ENCODE peak calls at places on chromosomes 13 and 19, in six cellular contexts. B, R, Z, C, G and T are unnamed samples.

GRCh38 chr19:37594982-37595382 is 306 bp downstream of the ZNF540 start:
- DNase-seq in Z (no peak), B (peak; percentile 63), R (peak; percentile 65), G (peak; percentile 45), C (peak; percentile 65), T (peak; percentile 45)

GRCh38 chr13:108483981-108484380 is 145.4 kb upstream of the MYO16 start:
- DNase-seq in R (no peak), Z (no peak), C (no peak), B (no peak), G (no peak), T (no peak)

GRCh38 chr13:110652231-110652730 is 36.9 kb downstream of the NAXD start:
- DNase-seq in C (no peak), G (no peak), Z (no peak), R (no peak), B (no peak), T (no peak)

GRCh38 chr13:76994281-76994680 is 2.4 kb downstream of the CLN5 start:
- DNase-seq in B (no peak), G (no peak), R (no peak), C (no peak), Z (no peak), T (no peak)

GRCh38 chr13:72194531-72194930 is 327.5 kb upstream of the DACH1 start:
- DNase-seq in Z (no peak), C (no peak), R (peak; percentile 55), B (no peak), G (no peak), T (no peak)

GRCh38 chr13:90427322-90428272 is 919.9 kb upstream of the MIR17HG start:
- DNase-seq in B (no peak), C (no peak), Z (no peak), R (no peak), G (no peak), T (no peak)

GRCh38 chr13:113062691-113063090 is 42.9 kb upstream of the F7 start:
- DNase-seq in B (no peak), G (no peak), R (no peak), C (no peak), Z (no peak), T (no peak)

GRCh38 chr13:112605531-112605990 is 17.6 kb upstream of the TUBGCP3 start:
- DNase-seq in B (no peak), Z (no peak), G (no peak), C (peak; percentile 4), R (no peak), T (no peak)

GRCh38 chr19:49638360-49638759 is 1.6 kb downstream of the RRAS start:
- DNase-seq in G (no peak), R (no peak), C (peak; percentile 34), B (no peak), Z (no peak), T (no peak)

GRCh38 chr13:108495686-108496363 is 133.6 kb upstream of the MYO16 start:
- DNase-seq in Z (no peak), R (no peak), G (no peak), C (no peak), B (no peak), T (no peak)

GRCh38 chr13:97002581-97002980 is 8.3 kb upstream of the OXGR1 start:
- DNase-seq in R (no peak), C (no peak), G (no peak), B (no peak), Z (no peak), T (no peak)

GRCh38 chr13:42747399-42747873 is 33.9 kb upstream of the FAM216B start:
- DNase-seq in B (no peak), R (no peak), Z (no peak), C (peak; percentile 70), G (peak; percentile 75), T (peak; percentile 22)

GRCh38 chr19:38211206-38211605 is 12.8 kb downstream of the DPF1 start:
- DNase-seq in B (no peak), Z (no peak), C (no peak), G (no peak), R (no peak), T (no peak)

GRCh38 chr19:5093953-5094718 is 125.2 kb downstream of the KDM4B start:
- DNase-seq in G (no peak), R (no peak), C (no peak), B (no peak), Z (no peak), T (no peak)

GRCh38 chr13:38686635-38687245 is at the start of gene FREM2:
- DNase-seq in Z (no peak), B (no peak), R (peak; percentile 52), G (no peak), C (no peak), T (peak; percentile 45)

GRCh38 chr13:108437496-108437895 is 168.0 kb downstream of the TNFSF13B start:
- DNase-seq in C (peak; percentile 4), B (no peak), Z (no peak), G (no peak), R (no peak), T (no peak)

GRCh38 chr19:14333101-14333871 is 48.0 kb upstream of the ADGRE5 start:
- DNase-seq in R (no peak), G (peak; percentile 64), Z (no peak), C (peak; percentile 62), B (no peak), T (peak; percentile 66)

GRCh38 chr13:89796196-89796595 is 1551.3 kb upstream of the MIR17HG start:
- DNase-seq in C (no peak), Z (no peak), G (no peak), B (no peak), R (no peak), T (no peak)

GRCh38 chr13:73696713-73697112 is 437.5 kb downstream of the KLF12 start:
- DNase-seq in B (no peak), C (no peak), G (no peak), Z (no peak), R (no peak), T (no peak)

GRCh38 chr13:60080871-60081270 is 82.9 kb downstream of the DIAPH3 start:
- DNase-seq in C (no peak), Z (no peak), G (no peak), R (no peak), B (no peak), T (no peak)

GRCh38 chr19:8324186-8325050 is 3.1 kb downstream of the RPS28 start:
- DNase-seq in C (no peak), B (no peak), Z (no peak), G (no peak), R (no peak), T (peak; percentile 37)

GRCh38 chr19:15911599-15912237 is 13.8 kb upstream of the CYP4F2 start:
- DNase-seq in B (no peak), G (no peak), C (no peak), R (no peak), Z (no peak), T (no peak)

GRCh38 chr13:104206450-104207044 is 1140.3 kb upstream of the SLC10A2 start:
- DNase-seq in C (no peak), G (no peak), R (no peak), B (no peak), Z (no peak), T (no peak)

GRCh38 chr19:37309834-37310575 is 60.9 kb upstream of the ZNF527 start:
- DNase-seq in G (no peak), B (no peak), R (no peak), Z (no peak), C (no peak), T (no peak)

GRCh38 chr13:50882816-50883215 is 26.8 kb upstream of the RNASEH2B start:
- DNase-seq in Z (no peak), R (no peak), C (no peak), G (no peak), B (no peak), T (no peak)

GRCh38 chr13:101490400-101491015 is 38.0 kb downstream of the ITGBL1 start:
- DNase-seq in G (no peak), C (no peak), Z (no peak), B (no peak), R (no peak), T (no peak)

GRCh38 chr19:8238251-8238650 is 29.1 kb downstream of the CERS4 start:
- DNase-seq in G (no peak), B (no peak), C (no peak), R (no peak), Z (no peak), T (no peak)

GRCh38 chr19:4089400-4089908 is 22.8 kb upstream of the ZBTB7A start:
- DNase-seq in G (no peak), R (peak; percentile 85), B (peak; percentile 62), C (no peak), Z (no peak), T (peak; percentile 2)

GRCh38 chr19:10408511-10409291 is 5.4 kb upstream of the CDC37 start:
- DNase-seq in R (no peak), Z (peak; percentile 61), B (no peak), C (no peak), G (no peak), T (no peak)

GRCh38 chr13:83298636-83299035 is 583.6 kb downstream of the SLITRK1 start:
- DNase-seq in G (no peak), C (no peak), R (no peak), Z (no peak), B (no peak), T (no peak)

GRCh38 chr19:29878973-29879654 is 62.9 kb upstream of the URI1 start:
- DNase-seq in Z (no peak), G (peak; percentile 74), C (peak; percentile 23), B (no peak), R (no peak), T (peak; percentile 84)

GRCh38 chr19:11196406-11197287 is 698 bp downstream of the KANK2 start:
- DNase-seq in R (no peak), B (no peak), Z (no peak), C (peak; percentile 44), G (peak; percentile 85), T (peak; percentile 54)

GRCh38 chr19:47471733-47472457 is at the start of gene SLC8A2:
- DNase-seq in R (peak; percentile 73), C (peak; percentile 85), Z (no peak), G (peak; percentile 87), B (peak; percentile 61), T (peak; percentile 84)

GRCh38 chr19:30873691-30874090 is 475.5 kb downstream of the TSHZ3 start:
- DNase-seq in C (no peak), B (no peak), Z (no peak), R (no peak), G (no peak), T (no peak)

GRCh38 chr19:5138606-5139594 is 170.0 kb downstream of the KDM4B start:
- DNase-seq in G (no peak), C (peak; percentile 76), B (peak; percentile 88), Z (peak; percentile 71), R (no peak), T (peak; percentile 93)

GRCh38 chr13:67395577-67395976 is 165.4 kb upstream of the PCDH9 start:
- DNase-seq in R (no peak), B (no peak), Z (no peak), C (no peak), G (no peak), T (no peak)